ENCODE peak calls at places on chromosomes 1 and 21, in seven cellular contexts. One of them, this sample, is unnamed.

GRCh38 chr1:180155202-180155682 is 573 bp downstream of the QSOX1 start:
- DNase-seq in tibial nerve: no peak
- DNase-seq in A549: peak
- DNase-seq in stomach: no peak
- DNase-seq in heart left ventricle: no peak
- DNase-seq in heart right ventricle: no peak
- DNase-seq in GM23338: peak
- DNase-seq in this sample: no peak

GRCh38 chr21:45001134-45002095 is 61.6 kb downstream of the SLX9 start:
- DNase-seq in stomach: peak
- DNase-seq in tibial nerve: no peak
- DNase-seq in heart right ventricle: peak
- DNase-seq in A549: peak
- DNase-seq in GM23338: no peak
- DNase-seq in heart left ventricle: peak
- DNase-seq in this sample: no peak

GRCh38 chr1:53545663-53546408 is 86.6 kb downstream of the DMRTB1 start:
- DNase-seq in heart right ventricle: peak
- DNase-seq in tibial nerve: no peak
- DNase-seq in heart left ventricle: no peak
- DNase-seq in A549: no peak
- DNase-seq in GM23338: no peak
- DNase-seq in stomach: no peak
- DNase-seq in this sample: no peak

GRCh38 chr1:211591980-211592493 is 13.1 kb upstream of the SLC30A1 start:
- DNase-seq in GM23338: no peak
- DNase-seq in A549: peak
- DNase-seq in heart left ventricle: no peak
- DNase-seq in stomach: no peak
- DNase-seq in heart right ventricle: no peak
- DNase-seq in tibial nerve: no peak
- DNase-seq in this sample: no peak

GRCh38 chr1:67188137-67188536 is 21.9 kb downstream of the IL23R start:
- DNase-seq in heart right ventricle: no peak
- DNase-seq in stomach: no peak
- DNase-seq in tibial nerve: no peak
- DNase-seq in GM23338: no peak
- DNase-seq in heart left ventricle: no peak
- DNase-seq in A549: no peak
- DNase-seq in this sample: no peak

GRCh38 chr21:45224189-45224938 is 63.3 kb downstream of the POFUT2 start:
- DNase-seq in A549: no peak
- DNase-seq in heart left ventricle: no peak
- DNase-seq in stomach: no peak
- DNase-seq in tibial nerve: no peak
- DNase-seq in GM23338: no peak
- DNase-seq in heart right ventricle: no peak
- DNase-seq in this sample: no peak

GRCh38 chr21:41548781-41549180 is 40.8 kb upstream of the TMPRSS2 start:
- DNase-seq in heart left ventricle: no peak
- DNase-seq in GM23338: no peak
- DNase-seq in A549: no peak
- DNase-seq in stomach: peak
- DNase-seq in tibial nerve: no peak
- DNase-seq in heart right ventricle: no peak
- DNase-seq in this sample: no peak

GRCh38 chr1:8718878-8719361 is 98.5 kb downstream of the RERE start:
- DNase-seq in heart right ventricle: no peak
- DNase-seq in heart left ventricle: no peak
- DNase-seq in stomach: no peak
- DNase-seq in tibial nerve: no peak
- DNase-seq in GM23338: peak
- DNase-seq in A549: no peak
- DNase-seq in this sample: no peak

GRCh38 chr1:116881879-116882520 is 27.7 kb upstream of the PTGFRN start:
- DNase-seq in stomach: peak
- DNase-seq in A549: no peak
- DNase-seq in heart left ventricle: peak
- DNase-seq in heart right ventricle: peak
- DNase-seq in GM23338: peak
- DNase-seq in tibial nerve: peak
- DNase-seq in this sample: peak

GRCh38 chr1:20475002-20475401 is 11.0 kb downstream of the CAMK2N1 start:
- DNase-seq in heart right ventricle: no peak
- DNase-seq in stomach: no peak
- DNase-seq in heart left ventricle: no peak
- DNase-seq in tibial nerve: no peak
- DNase-seq in GM23338: no peak
- DNase-seq in A549: no peak
- DNase-seq in this sample: no peak

DNA sequence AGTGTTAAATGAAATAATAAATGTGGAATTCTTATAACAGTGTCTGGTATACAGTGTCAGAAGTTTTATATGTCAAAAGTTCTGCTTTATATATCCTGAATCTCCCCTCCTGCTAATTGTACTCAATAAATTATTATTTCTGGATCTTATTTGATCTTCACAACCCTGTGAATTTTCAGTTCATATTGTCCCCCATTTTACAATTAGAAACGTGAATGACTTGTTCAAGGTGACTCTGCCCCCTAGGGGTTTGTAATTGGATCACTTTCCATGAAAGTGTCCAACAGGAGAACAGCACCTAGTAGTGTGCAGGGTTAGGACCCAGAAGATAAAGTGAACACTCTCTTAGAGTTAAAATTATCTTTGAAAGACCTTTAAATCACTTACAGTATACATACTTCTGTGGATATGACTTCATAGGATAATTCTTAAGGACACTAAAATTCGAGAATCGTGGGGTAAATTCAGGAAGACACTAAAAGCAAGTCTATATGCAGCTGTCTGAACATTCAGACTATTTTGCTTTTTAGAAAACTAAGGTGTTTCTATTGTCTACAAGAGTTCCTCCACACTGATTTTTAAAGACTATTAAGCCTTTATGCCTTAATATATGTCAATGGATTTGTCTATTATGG is 4.5 kb upstream of the DDR2 start:
- DNase-seq in A549: peak
- DNase-seq in heart right ventricle: no peak
- DNase-seq in stomach: no peak
- DNase-seq in GM23338: peak
- DNase-seq in heart left ventricle: no peak
- DNase-seq in tibial nerve: no peak
- DNase-seq in this sample: no peak
- TF ChIP-seq CTCF in A549: peak
- TF ChIP-seq CTCF in heart right ventricle: peak
- TF ChIP-seq CTCF in stomach: peak
- TF ChIP-seq CTCF in GM23338: peak
- TF ChIP-seq CTCF in heart left ventricle: peak
- TF ChIP-seq CTCF in tibial nerve: peak
- TF ChIP-seq CTCF in this sample: no peak

DNA sequence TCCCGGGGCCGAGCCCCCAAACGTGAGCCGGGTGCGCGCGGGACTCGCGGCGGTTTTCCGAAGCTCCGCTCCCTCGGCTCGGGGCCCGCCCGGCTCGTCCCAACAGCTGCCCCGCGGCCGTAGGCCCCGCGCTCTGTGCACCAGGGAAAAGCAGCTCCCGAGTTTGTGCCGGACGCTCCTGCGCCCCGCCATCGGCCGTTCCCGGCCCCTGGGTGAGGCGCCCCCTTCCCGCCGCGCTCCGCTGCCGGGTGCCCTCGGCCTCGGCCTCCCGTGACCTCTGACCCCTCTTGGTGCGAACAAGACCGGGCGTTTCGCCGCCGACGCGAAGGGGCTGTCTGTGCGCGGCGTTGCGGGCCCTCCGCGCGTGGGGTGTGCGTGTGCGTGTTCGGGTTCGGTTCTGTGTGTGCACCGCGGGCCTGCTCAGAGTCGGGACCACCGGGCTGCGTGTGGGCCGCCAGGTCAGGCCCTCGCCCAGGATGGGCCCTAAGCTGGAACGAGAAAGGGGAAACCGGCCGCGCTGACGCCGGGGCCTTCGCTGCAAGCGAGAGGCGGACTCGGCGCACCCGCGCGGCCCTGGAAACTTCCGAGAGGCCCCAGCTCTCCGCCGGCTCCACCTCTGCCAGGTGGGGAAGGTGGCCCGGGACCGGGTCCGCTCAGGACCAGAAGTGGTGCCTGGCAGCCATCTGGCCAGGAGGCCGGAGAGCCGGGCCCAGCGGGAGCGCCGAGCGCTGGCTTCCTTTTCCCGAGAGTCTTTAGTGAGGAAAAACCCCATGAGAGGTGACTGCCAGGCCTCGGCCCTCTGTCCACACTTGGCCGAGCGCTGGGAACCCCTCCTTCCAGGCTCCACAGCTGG is 1.9 kb downstream of the PRDM16 start:
- DNase-seq in tibial nerve: no peak
- DNase-seq in heart right ventricle: no peak
- DNase-seq in A549: no peak
- DNase-seq in heart left ventricle: no peak
- DNase-seq in GM23338: peak
- DNase-seq in stomach: no peak
- DNase-seq in this sample: no peak
- H3K4me3 ChIP-seq in tibial nerve: peak
- H3K4me3 ChIP-seq in heart right ventricle: peak
- H3K4me3 ChIP-seq in A549: peak
- H3K4me3 ChIP-seq in heart left ventricle: peak
- H3K4me3 ChIP-seq in GM23338: peak
- H3K4me3 ChIP-seq in stomach: peak
- H3K4me3 ChIP-seq in this sample: peak

GRCh38 chr1:15617874-15618684 is 821 bp downstream of the DDI2 start:
- DNase-seq in heart right ventricle: peak
- DNase-seq in A549: no peak
- DNase-seq in stomach: no peak
- DNase-seq in GM23338: peak
- DNase-seq in heart left ventricle: no peak
- DNase-seq in tibial nerve: peak
- DNase-seq in this sample: no peak

GRCh38 chr1:15620890-15621682 is 3.8 kb downstream of the DDI2 start:
- DNase-seq in stomach: no peak
- DNase-seq in heart right ventricle: no peak
- DNase-seq in A549: no peak
- DNase-seq in heart left ventricle: no peak
- DNase-seq in tibial nerve: no peak
- DNase-seq in GM23338: no peak
- DNase-seq in this sample: no peak

GRCh38 chr1:15621975-15622374 is 4.7 kb downstream of the DDI2 start:
- DNase-seq in heart left ventricle: no peak
- DNase-seq in A549: no peak
- DNase-seq in stomach: no peak
- DNase-seq in GM23338: no peak
- DNase-seq in heart right ventricle: no peak
- DNase-seq in tibial nerve: no peak
- DNase-seq in this sample: no peak

GRCh38 chr1:15618685-15619525 is 1.6 kb downstream of the DDI2 start:
- DNase-seq in heart left ventricle: no peak
- DNase-seq in tibial nerve: peak
- DNase-seq in heart right ventricle: no peak
- DNase-seq in A549: no peak
- DNase-seq in stomach: no peak
- DNase-seq in GM23338: no peak
- DNase-seq in this sample: no peak

DNA sequence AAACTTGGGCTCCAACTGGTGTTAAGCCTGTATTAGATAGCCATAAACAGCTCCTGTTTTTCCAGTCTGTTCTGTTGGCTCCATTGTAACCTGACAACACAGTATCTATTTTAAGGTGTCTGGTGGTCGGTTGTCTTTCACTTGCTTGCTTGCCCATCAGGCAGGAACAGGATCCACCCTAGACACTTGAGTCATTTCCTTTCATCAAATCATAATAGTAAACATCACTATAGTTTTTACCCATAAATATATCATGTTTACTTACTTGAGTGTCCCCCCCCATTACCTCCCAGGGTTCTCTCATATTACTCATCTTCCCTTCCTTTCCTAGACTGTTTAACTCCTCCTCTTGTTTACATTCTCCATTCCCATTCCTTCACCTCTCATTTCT is 2.9 kb downstream of the DDI2 start:
- DNase-seq in A549: peak
- DNase-seq in tibial nerve: no peak
- DNase-seq in GM23338: no peak
- DNase-seq in stomach: no peak
- DNase-seq in heart left ventricle: no peak
- DNase-seq in heart right ventricle: no peak
- DNase-seq in this sample: no peak
- H3K27ac ChIP-seq in A549: no peak
- H3K27ac ChIP-seq in tibial nerve: peak
- H3K27ac ChIP-seq in GM23338: no peak
- H3K27ac ChIP-seq in stomach: peak
- H3K27ac ChIP-seq in heart left ventricle: peak
- H3K27ac ChIP-seq in heart right ventricle: peak
- H3K27ac ChIP-seq in this sample: peak

GRCh38 chr1:5481889-5482288 is 510.3 kb downstream of the NPHP4 start:
- DNase-seq in A549: peak
- DNase-seq in heart right ventricle: no peak
- DNase-seq in GM23338: no peak
- DNase-seq in stomach: no peak
- DNase-seq in heart left ventricle: no peak
- DNase-seq in tibial nerve: no peak
- DNase-seq in this sample: no peak
- TF ChIP-seq CTCF in A549: no peak
- TF ChIP-seq CTCF in heart right ventricle: no peak
- TF ChIP-seq CTCF in GM23338: no peak
- TF ChIP-seq CTCF in stomach: no peak
- TF ChIP-seq CTCF in heart left ventricle: no peak
- TF ChIP-seq CTCF in tibial nerve: no peak
- TF ChIP-seq CTCF in this sample: no peak

GRCh38 chr1:15384301-15384901 is 25.3 kb upstream of the EFHD2 start:
- DNase-seq in heart left ventricle: no peak
- DNase-seq in heart right ventricle: no peak
- DNase-seq in stomach: peak
- DNase-seq in tibial nerve: no peak
- DNase-seq in GM23338: peak
- DNase-seq in A549: no peak
- DNase-seq in this sample: no peak
- H3K4me3 ChIP-seq in heart left ventricle: no peak
- H3K4me3 ChIP-seq in heart right ventricle: no peak
- H3K4me3 ChIP-seq in stomach: no peak
- H3K4me3 ChIP-seq in tibial nerve: no peak
- H3K4me3 ChIP-seq in GM23338: peak
- H3K4me3 ChIP-seq in A549: no peak
- H3K4me3 ChIP-seq in this sample: no peak

DNA sequence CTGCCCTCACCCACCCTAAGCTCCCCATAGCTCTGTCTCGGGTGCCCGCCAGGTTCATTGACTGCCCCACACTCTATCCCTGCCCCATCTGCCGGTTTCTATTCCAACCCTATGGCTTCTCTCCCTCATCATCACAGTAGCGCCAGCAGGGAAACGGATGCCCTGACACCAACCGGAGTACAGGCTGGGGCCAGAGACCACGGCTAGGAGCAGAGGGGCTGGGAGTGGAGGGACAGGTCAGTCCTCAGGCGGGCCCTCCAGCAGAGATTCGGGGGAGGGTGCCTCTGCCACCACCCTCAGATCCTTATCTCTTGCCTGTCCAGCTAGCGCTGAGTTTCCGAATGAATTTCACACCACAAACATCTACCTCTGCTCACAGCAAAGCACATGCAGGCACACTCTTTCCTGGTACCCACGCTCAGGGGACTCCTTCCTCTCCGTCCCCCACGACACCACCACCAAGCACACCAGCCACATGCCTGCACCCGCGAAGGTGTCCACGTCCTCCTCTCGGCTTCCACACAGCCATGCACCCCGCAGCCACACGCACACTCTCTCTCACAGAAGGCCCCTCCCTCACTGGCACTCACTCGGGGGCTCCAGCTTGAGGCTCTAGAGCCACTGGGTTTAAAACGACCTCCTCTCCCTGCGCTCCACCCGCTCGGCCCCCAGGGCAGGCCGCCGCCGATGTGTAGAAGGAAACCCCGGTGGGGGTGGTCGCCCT is 7.2 kb downstream of the TAL1 start:
- DNase-seq in heart right ventricle: no peak
- DNase-seq in tibial nerve: no peak
- DNase-seq in stomach: no peak
- DNase-seq in heart left ventricle: no peak
- DNase-seq in A549: no peak
- DNase-seq in GM23338: peak
- DNase-seq in this sample: no peak
- H3K27ac ChIP-seq in heart right ventricle: no peak
- H3K27ac ChIP-seq in tibial nerve: no peak
- H3K27ac ChIP-seq in stomach: no peak
- H3K27ac ChIP-seq in heart left ventricle: peak
- H3K27ac ChIP-seq in A549: no peak
- H3K27ac ChIP-seq in GM23338: no peak
- H3K27ac ChIP-seq in this sample: peak